ENCODE peak calls at places on chromosomes 5 and 9, in five cellular contexts. One of them, this sample, is unnamed.

GRCh38 chr5:143636951-143637528 is 174.9 kb upstream of the HMHB1 start:
- DNase-seq in NCI-H1092 treated with DMSO at 0.1 percent for 48 hours: no peak
- DNase-seq in stromal cell of bone marrow: no peak
- DNase-seq in smooth muscle cell of the brain vasculature: peak
- DNase-seq in fibroblast of gingiva: no peak
- DNase-seq in this sample: no peak

GRCh38 chr9:83955985-83956287 is 24.1 kb downstream of the HNRNPK start:
- DNase-seq in NCI-H1092 treated with DMSO at 0.1 percent for 48 hours: no peak
- DNase-seq in stromal cell of bone marrow: no peak
- DNase-seq in smooth muscle cell of the brain vasculature: no peak
- DNase-seq in fibroblast of gingiva: no peak
- DNase-seq in this sample: no peak

GRCh38 chr9:128148509-128149000 is 698 bp upstream of the LCN2 start:
- DNase-seq in NCI-H1092 treated with DMSO at 0.1 percent for 48 hours: no peak
- DNase-seq in stromal cell of bone marrow: no peak
- DNase-seq in smooth muscle cell of the brain vasculature: no peak
- DNase-seq in fibroblast of gingiva: no peak
- DNase-seq in this sample: no peak

GRCh38 chr5:89095341-89095740 is 212.4 kb upstream of the MEF2C start:
- DNase-seq in NCI-H1092 treated with DMSO at 0.1 percent for 48 hours: no peak
- DNase-seq in stromal cell of bone marrow: no peak
- DNase-seq in smooth muscle cell of the brain vasculature: no peak
- DNase-seq in fibroblast of gingiva: no peak
- DNase-seq in this sample: no peak

GRCh38 chr9:29556317-29556716 is 1983.0 kb upstream of the C9orf72 start:
- DNase-seq in NCI-H1092 treated with DMSO at 0.1 percent for 48 hours: no peak
- DNase-seq in stromal cell of bone marrow: peak
- DNase-seq in smooth muscle cell of the brain vasculature: no peak
- DNase-seq in fibroblast of gingiva: no peak
- DNase-seq in this sample: peak

GRCh38 chr5:92145852-92146251 is 762.7 kb upstream of the ARRDC3 start:
- DNase-seq in NCI-H1092 treated with DMSO at 0.1 percent for 48 hours: no peak
- DNase-seq in stromal cell of bone marrow: no peak
- DNase-seq in smooth muscle cell of the brain vasculature: no peak
- DNase-seq in fibroblast of gingiva: no peak
- DNase-seq in this sample: no peak

GRCh38 chr5:113162770-113163169 is 186.2 kb downstream of the DCP2 start:
- DNase-seq in NCI-H1092 treated with DMSO at 0.1 percent for 48 hours: no peak
- DNase-seq in stromal cell of bone marrow: no peak
- DNase-seq in smooth muscle cell of the brain vasculature: no peak
- DNase-seq in fibroblast of gingiva: peak
- DNase-seq in this sample: peak

GRCh38 chr5:74296685-74297084 is 343.8 kb downstream of the ENC1 start:
- DNase-seq in NCI-H1092 treated with DMSO at 0.1 percent for 48 hours: peak
- DNase-seq in stromal cell of bone marrow: no peak
- DNase-seq in smooth muscle cell of the brain vasculature: no peak
- DNase-seq in fibroblast of gingiva: no peak
- DNase-seq in this sample: peak

GRCh38 chr9:25048098-25048497 is 502.4 kb upstream of the IZUMO3 start:
- DNase-seq in NCI-H1092 treated with DMSO at 0.1 percent for 48 hours: no peak
- DNase-seq in stromal cell of bone marrow: no peak
- DNase-seq in smooth muscle cell of the brain vasculature: no peak
- DNase-seq in fibroblast of gingiva: no peak
- DNase-seq in this sample: no peak

GRCh38 chr9:119375892-119376291 is 6.7 kb upstream of the BRINP1 start:
- DNase-seq in NCI-H1092 treated with DMSO at 0.1 percent for 48 hours: peak
- DNase-seq in stromal cell of bone marrow: peak
- DNase-seq in smooth muscle cell of the brain vasculature: no peak
- DNase-seq in fibroblast of gingiva: no peak
- DNase-seq in this sample: no peak

GRCh38 chr9:121835581-121836381 is 184.3 kb downstream of the DAB2IP start:
- DNase-seq in NCI-H1092 treated with DMSO at 0.1 percent for 48 hours: no peak
- DNase-seq in stromal cell of bone marrow: no peak
- DNase-seq in smooth muscle cell of the brain vasculature: no peak
- DNase-seq in fibroblast of gingiva: no peak
- DNase-seq in this sample: no peak

GRCh38 chr5:74546796-74547195 is 93.7 kb downstream of the ENC1 start:
- DNase-seq in NCI-H1092 treated with DMSO at 0.1 percent for 48 hours: no peak
- DNase-seq in stromal cell of bone marrow: no peak
- DNase-seq in smooth muscle cell of the brain vasculature: no peak
- DNase-seq in fibroblast of gingiva: no peak
- DNase-seq in this sample: peak

GRCh38 chr9:5274770-5275169 is 29.7 kb downstream of the RLN2 start:
- DNase-seq in NCI-H1092 treated with DMSO at 0.1 percent for 48 hours: no peak
- DNase-seq in stromal cell of bone marrow: no peak
- DNase-seq in smooth muscle cell of the brain vasculature: no peak
- DNase-seq in fibroblast of gingiva: no peak
- DNase-seq in this sample: no peak

GRCh38 chr5:89756955-89757354 is 652.6 kb downstream of the CETN3 start:
- DNase-seq in NCI-H1092 treated with DMSO at 0.1 percent for 48 hours: no peak
- DNase-seq in stromal cell of bone marrow: no peak
- DNase-seq in smooth muscle cell of the brain vasculature: no peak
- DNase-seq in fibroblast of gingiva: no peak
- DNase-seq in this sample: no peak

GRCh38 chr9:125767349-125767748 is 20.2 kb downstream of the PBX3 start:
- DNase-seq in NCI-H1092 treated with DMSO at 0.1 percent for 48 hours: no peak
- DNase-seq in stromal cell of bone marrow: no peak
- DNase-seq in smooth muscle cell of the brain vasculature: no peak
- DNase-seq in fibroblast of gingiva: no peak
- DNase-seq in this sample: no peak

GRCh38 chr5:143582869-143583268 is 179.4 kb upstream of the NR3C1 start:
- DNase-seq in NCI-H1092 treated with DMSO at 0.1 percent for 48 hours: peak
- DNase-seq in stromal cell of bone marrow: no peak
- DNase-seq in smooth muscle cell of the brain vasculature: no peak
- DNase-seq in fibroblast of gingiva: no peak
- DNase-seq in this sample: no peak

GRCh38 chr5:128213833-128214232 is 130.3 kb downstream of the SLC12A2 start:
- DNase-seq in NCI-H1092 treated with DMSO at 0.1 percent for 48 hours: no peak
- DNase-seq in stromal cell of bone marrow: no peak
- DNase-seq in smooth muscle cell of the brain vasculature: no peak
- DNase-seq in fibroblast of gingiva: no peak
- DNase-seq in this sample: no peak

GRCh38 chr5:132675936-132676689 is 2.3 kb downstream of the IL4 start:
- DNase-seq in NCI-H1092 treated with DMSO at 0.1 percent for 48 hours: no peak
- DNase-seq in stromal cell of bone marrow: no peak
- DNase-seq in smooth muscle cell of the brain vasculature: no peak
- DNase-seq in fibroblast of gingiva: no peak
- DNase-seq in this sample: no peak

GRCh38 chr9:86322973-86323644 is 31.1 kb downstream of the TUT7 start:
- DNase-seq in NCI-H1092 treated with DMSO at 0.1 percent for 48 hours: no peak
- DNase-seq in stromal cell of bone marrow: peak
- DNase-seq in smooth muscle cell of the brain vasculature: no peak
- DNase-seq in fibroblast of gingiva: peak
- DNase-seq in this sample: peak

GRCh38 chr9:113650207-113651131 is 186.9 kb downstream of the RGS3 start:
- DNase-seq in NCI-H1092 treated with DMSO at 0.1 percent for 48 hours: peak
- DNase-seq in stromal cell of bone marrow: no peak
- DNase-seq in smooth muscle cell of the brain vasculature: no peak
- DNase-seq in fibroblast of gingiva: peak
- DNase-seq in this sample: peak

GRCh38 chr5:150068961-150069618 is 17.3 kb downstream of the CSF1R start:
- DNase-seq in NCI-H1092 treated with DMSO at 0.1 percent for 48 hours: no peak
- DNase-seq in stromal cell of bone marrow: no peak
- DNase-seq in smooth muscle cell of the brain vasculature: no peak
- DNase-seq in fibroblast of gingiva: no peak
- DNase-seq in this sample: no peak

GRCh38 chr5:71653119-71653518 is 66.0 kb upstream of the CARTPT start:
- DNase-seq in NCI-H1092 treated with DMSO at 0.1 percent for 48 hours: no peak
- DNase-seq in stromal cell of bone marrow: no peak
- DNase-seq in smooth muscle cell of the brain vasculature: no peak
- DNase-seq in fibroblast of gingiva: no peak
- DNase-seq in this sample: no peak

GRCh38 chr9:127661342-127661741 is 45.4 kb upstream of the CFAP157 start:
- DNase-seq in NCI-H1092 treated with DMSO at 0.1 percent for 48 hours: peak
- DNase-seq in stromal cell of bone marrow: no peak
- DNase-seq in smooth muscle cell of the brain vasculature: no peak
- DNase-seq in fibroblast of gingiva: no peak
- DNase-seq in this sample: no peak

GRCh38 chr9:79939819-79940218 is 368.1 kb downstream of the TLE4 start:
- DNase-seq in NCI-H1092 treated with DMSO at 0.1 percent for 48 hours: peak
- DNase-seq in stromal cell of bone marrow: no peak
- DNase-seq in smooth muscle cell of the brain vasculature: no peak
- DNase-seq in fibroblast of gingiva: peak
- DNase-seq in this sample: no peak

GRCh38 chr5:172179032-172179989 is 8.7 kb downstream of the STK10 start:
- DNase-seq in NCI-H1092 treated with DMSO at 0.1 percent for 48 hours: no peak
- DNase-seq in stromal cell of bone marrow: no peak
- DNase-seq in smooth muscle cell of the brain vasculature: peak
- DNase-seq in fibroblast of gingiva: no peak
- DNase-seq in this sample: no peak

GRCh38 chr5:109857405-109858031 is 167.8 kb downstream of the MAN2A1 start:
- DNase-seq in NCI-H1092 treated with DMSO at 0.1 percent for 48 hours: no peak
- DNase-seq in stromal cell of bone marrow: no peak
- DNase-seq in smooth muscle cell of the brain vasculature: no peak
- DNase-seq in fibroblast of gingiva: no peak
- DNase-seq in this sample: no peak

GRCh38 chr5:142108432-142109355 is at the start of gene NDFIP1:
- DNase-seq in NCI-H1092 treated with DMSO at 0.1 percent for 48 hours: peak
- DNase-seq in stromal cell of bone marrow: peak
- DNase-seq in smooth muscle cell of the brain vasculature: peak
- DNase-seq in fibroblast of gingiva: peak
- DNase-seq in this sample: peak

GRCh38 chr5:41433552-41434181 is 76.7 kb downstream of the PLCXD3 start:
- DNase-seq in NCI-H1092 treated with DMSO at 0.1 percent for 48 hours: no peak
- DNase-seq in stromal cell of bone marrow: no peak
- DNase-seq in smooth muscle cell of the brain vasculature: no peak
- DNase-seq in fibroblast of gingiva: no peak
- DNase-seq in this sample: peak

GRCh38 chr5:41182666-41183065 is 30.7 kb downstream of the C6 start:
- DNase-seq in NCI-H1092 treated with DMSO at 0.1 percent for 48 hours: no peak
- DNase-seq in stromal cell of bone marrow: no peak
- DNase-seq in smooth muscle cell of the brain vasculature: no peak
- DNase-seq in fibroblast of gingiva: no peak
- DNase-seq in this sample: no peak

GRCh38 chr9:127972316-127972871 is 8.4 kb downstream of the EEIG1 start:
- DNase-seq in NCI-H1092 treated with DMSO at 0.1 percent for 48 hours: no peak
- DNase-seq in stromal cell of bone marrow: no peak
- DNase-seq in smooth muscle cell of the brain vasculature: no peak
- DNase-seq in fibroblast of gingiva: no peak
- DNase-seq in this sample: no peak

GRCh38 chr9:90442738-90443137 is 199.9 kb downstream of the DIRAS2 start:
- DNase-seq in NCI-H1092 treated with DMSO at 0.1 percent for 48 hours: no peak
- DNase-seq in stromal cell of bone marrow: no peak
- DNase-seq in smooth muscle cell of the brain vasculature: no peak
- DNase-seq in fibroblast of gingiva: no peak
- DNase-seq in this sample: no peak

GRCh38 chr5:138956801-138957200 is 81.7 kb upstream of the LRRTM2 start:
- DNase-seq in NCI-H1092 treated with DMSO at 0.1 percent for 48 hours: no peak
- DNase-seq in stromal cell of bone marrow: no peak
- DNase-seq in smooth muscle cell of the brain vasculature: no peak
- DNase-seq in fibroblast of gingiva: no peak
- DNase-seq in this sample: no peak

GRCh38 chr5:97094579-97095317 is 47.7 kb downstream of the LIX1 start:
- DNase-seq in NCI-H1092 treated with DMSO at 0.1 percent for 48 hours: no peak
- DNase-seq in stromal cell of bone marrow: no peak
- DNase-seq in smooth muscle cell of the brain vasculature: no peak
- DNase-seq in fibroblast of gingiva: no peak
- DNase-seq in this sample: no peak

GRCh38 chr5:77632526-77633268 is 5.8 kb downstream of the OTP start:
- DNase-seq in NCI-H1092 treated with DMSO at 0.1 percent for 48 hours: no peak
- DNase-seq in stromal cell of bone marrow: no peak
- DNase-seq in smooth muscle cell of the brain vasculature: no peak
- DNase-seq in fibroblast of gingiva: no peak
- DNase-seq in this sample: no peak

GRCh38 chr5:117623042-117623815 is 1048.6 kb upstream of the SEMA6A start:
- DNase-seq in NCI-H1092 treated with DMSO at 0.1 percent for 48 hours: no peak
- DNase-seq in stromal cell of bone marrow: no peak
- DNase-seq in smooth muscle cell of the brain vasculature: no peak
- DNase-seq in fibroblast of gingiva: no peak
- DNase-seq in this sample: no peak

GRCh38 chr9:115808108-115808507 is 345.5 kb upstream of the PAPPA start:
- DNase-seq in NCI-H1092 treated with DMSO at 0.1 percent for 48 hours: no peak
- DNase-seq in stromal cell of bone marrow: no peak
- DNase-seq in smooth muscle cell of the brain vasculature: no peak
- DNase-seq in fibroblast of gingiva: no peak
- DNase-seq in this sample: no peak

GRCh38 chr5:80697100-80697499 is 42.3 kb upstream of the DHFR start:
- DNase-seq in NCI-H1092 treated with DMSO at 0.1 percent for 48 hours: no peak
- DNase-seq in stromal cell of bone marrow: no peak
- DNase-seq in smooth muscle cell of the brain vasculature: no peak
- DNase-seq in fibroblast of gingiva: no peak
- DNase-seq in this sample: no peak

GRCh38 chr9:36306481-36307306 is 48.4 kb upstream of the GNE start:
- DNase-seq in NCI-H1092 treated with DMSO at 0.1 percent for 48 hours: no peak
- DNase-seq in stromal cell of bone marrow: no peak
- DNase-seq in smooth muscle cell of the brain vasculature: peak
- DNase-seq in fibroblast of gingiva: no peak
- DNase-seq in this sample: no peak